ENCODE peak calls at places on chromosomes 12 and 14, in six cellular contexts. One of them, this sample, is unnamed. For H3K4me1, the result is how much of the 10 kb centered on the place peaks cover.

GRCh38 chr14:69708586-69709169 is 58.3 kb upstream of the SRSF5 start:
- DNase-seq in CD8-positive, alpha-beta T cell: no peak
- DNase-seq in IMR-90: no peak
- DNase-seq in spleen: no peak
- DNase-seq in effector memory CD4-positive, alpha-beta T cell: no peak
- DNase-seq in transverse colon: peak
- DNase-seq in this sample: peak

GRCh38 chr12:7608184-7608911 is 57.4 kb downstream of the APOBEC1 start:
- DNase-seq in CD8-positive, alpha-beta T cell: no peak
- DNase-seq in IMR-90: no peak
- DNase-seq in spleen: peak
- DNase-seq in effector memory CD4-positive, alpha-beta T cell: no peak
- DNase-seq in transverse colon: no peak
- DNase-seq in this sample: no peak

GRCh38 chr14:104967414-104968152 is 10.6 kb downstream of the AHNAK2 start:
- DNase-seq in CD8-positive, alpha-beta T cell: no peak
- DNase-seq in IMR-90: no peak
- DNase-seq in spleen: peak
- DNase-seq in effector memory CD4-positive, alpha-beta T cell: no peak
- DNase-seq in transverse colon: no peak
- DNase-seq in this sample: peak

GRCh38 chr14:99708449-99708848 is 24.4 kb downstream of the CYP46A1 start:
- DNase-seq in CD8-positive, alpha-beta T cell: no peak
- DNase-seq in IMR-90: no peak
- DNase-seq in spleen: no peak
- DNase-seq in effector memory CD4-positive, alpha-beta T cell: no peak
- DNase-seq in transverse colon: no peak
- DNase-seq in this sample: no peak

GRCh38 chr12:2664721-2665577 is 129.8 kb upstream of the FKBP4 start:
- DNase-seq in CD8-positive, alpha-beta T cell: no peak
- DNase-seq in IMR-90: no peak
- DNase-seq in spleen: peak
- DNase-seq in effector memory CD4-positive, alpha-beta T cell: no peak
- DNase-seq in transverse colon: no peak
- DNase-seq in this sample: peak

GRCh38 chr14:74609721-74610120 is 2.3 kb downstream of the LTBP2 start:
- DNase-seq in CD8-positive, alpha-beta T cell: no peak
- DNase-seq in IMR-90: peak
- DNase-seq in spleen: no peak
- DNase-seq in effector memory CD4-positive, alpha-beta T cell: no peak
- DNase-seq in transverse colon: no peak
- DNase-seq in this sample: no peak

GRCh38 chr14:22497671-22498093 is 91.3 kb downstream of the DAD1 start:
- DNase-seq in CD8-positive, alpha-beta T cell: no peak
- DNase-seq in IMR-90: no peak
- DNase-seq in spleen: no peak
- DNase-seq in effector memory CD4-positive, alpha-beta T cell: no peak
- DNase-seq in transverse colon: no peak
- DNase-seq in this sample: no peak

GRCh38 chr12:28265435-28266042 is 75.3 kb downstream of the CCDC91 start:
- DNase-seq in CD8-positive, alpha-beta T cell: no peak
- DNase-seq in IMR-90: no peak
- DNase-seq in spleen: no peak
- DNase-seq in effector memory CD4-positive, alpha-beta T cell: no peak
- DNase-seq in transverse colon: no peak
- DNase-seq in this sample: no peak

GRCh38 chr12:10497602-10498001 is 8.1 kb upstream of the EIF2S3B start:
- DNase-seq in CD8-positive, alpha-beta T cell: peak
- DNase-seq in IMR-90: no peak
- DNase-seq in spleen: peak
- DNase-seq in effector memory CD4-positive, alpha-beta T cell: no peak
- DNase-seq in transverse colon: no peak
- DNase-seq in this sample: no peak

GRCh38 chr14:100608064-100608463 is 20.8 kb upstream of the BEGAIN start:
- DNase-seq in CD8-positive, alpha-beta T cell: no peak
- DNase-seq in IMR-90: no peak
- DNase-seq in spleen: no peak
- DNase-seq in effector memory CD4-positive, alpha-beta T cell: no peak
- DNase-seq in transverse colon: no peak
- DNase-seq in this sample: no peak

GRCh38 chr14:56809262-56810215 is 740 bp downstream of the OTX2 start:
- DNase-seq in CD8-positive, alpha-beta T cell: no peak
- DNase-seq in IMR-90: no peak
- DNase-seq in spleen: no peak
- DNase-seq in effector memory CD4-positive, alpha-beta T cell: no peak
- DNase-seq in transverse colon: no peak
- DNase-seq in this sample: peak

GRCh38 chr12:84497819-84498218 is 414.8 kb downstream of the SLC6A15 start:
- DNase-seq in CD8-positive, alpha-beta T cell: no peak
- DNase-seq in IMR-90: no peak
- DNase-seq in spleen: no peak
- DNase-seq in effector memory CD4-positive, alpha-beta T cell: no peak
- DNase-seq in transverse colon: no peak
- DNase-seq in this sample: no peak

GRCh38 chr14:50943261-50943942 is 881 bp downstream of the PYGL start:
- DNase-seq in CD8-positive, alpha-beta T cell: no peak
- DNase-seq in IMR-90: peak
- DNase-seq in spleen: peak
- DNase-seq in effector memory CD4-positive, alpha-beta T cell: no peak
- DNase-seq in transverse colon: peak
- DNase-seq in this sample: peak

GRCh38 chr12:22656835-22657234 is 31.9 kb downstream of the ETNK1 start:
- DNase-seq in CD8-positive, alpha-beta T cell: no peak
- DNase-seq in IMR-90: no peak
- DNase-seq in spleen: no peak
- DNase-seq in effector memory CD4-positive, alpha-beta T cell: no peak
- DNase-seq in transverse colon: no peak
- DNase-seq in this sample: no peak

GRCh38 chr14:91321131-91321530 is 76.6 kb upstream of the GPR68 start:
- DNase-seq in CD8-positive, alpha-beta T cell: no peak
- DNase-seq in IMR-90: no peak
- DNase-seq in spleen: peak
- DNase-seq in effector memory CD4-positive, alpha-beta T cell: no peak
- DNase-seq in transverse colon: no peak
- DNase-seq in this sample: no peak

GRCh38 chr14:91322623-91323022 is 78.1 kb upstream of the GPR68 start:
- DNase-seq in CD8-positive, alpha-beta T cell: no peak
- DNase-seq in IMR-90: no peak
- DNase-seq in spleen: no peak
- DNase-seq in effector memory CD4-positive, alpha-beta T cell: no peak
- DNase-seq in transverse colon: no peak
- DNase-seq in this sample: no peak

GRCh38 chr14:91323671-91324605 is 79.4 kb upstream of the GPR68 start:
- DNase-seq in CD8-positive, alpha-beta T cell: peak
- DNase-seq in IMR-90: peak
- DNase-seq in spleen: peak
- DNase-seq in effector memory CD4-positive, alpha-beta T cell: peak
- DNase-seq in transverse colon: peak
- DNase-seq in this sample: peak

GRCh38 chr14:91324606-91324950 is 80.1 kb upstream of the GPR68 start:
- DNase-seq in CD8-positive, alpha-beta T cell: no peak
- DNase-seq in IMR-90: no peak
- DNase-seq in spleen: peak
- DNase-seq in effector memory CD4-positive, alpha-beta T cell: no peak
- DNase-seq in transverse colon: no peak
- DNase-seq in this sample: no peak

GRCh38 chr14:91323031-91323430 is 78.5 kb upstream of the GPR68 start:
- DNase-seq in CD8-positive, alpha-beta T cell: no peak
- DNase-seq in IMR-90: no peak
- DNase-seq in spleen: peak
- DNase-seq in effector memory CD4-positive, alpha-beta T cell: no peak
- DNase-seq in transverse colon: no peak
- DNase-seq in this sample: no peak
- H3K4me1 ChIP-seq in CD8-positive, alpha-beta T cell: half or more
- H3K4me1 ChIP-seq in IMR-90: under half
- H3K4me1 ChIP-seq in spleen: under half
- H3K4me1 ChIP-seq in effector memory CD4-positive, alpha-beta T cell: under half
- H3K4me1 ChIP-seq in transverse colon: under half
- H3K4me1 ChIP-seq in this sample: under half

GRCh38 chr14:95026851-95027463 is 130.4 kb downstream of the DICER1 start:
- DNase-seq in CD8-positive, alpha-beta T cell: no peak
- DNase-seq in IMR-90: no peak
- DNase-seq in spleen: no peak
- DNase-seq in effector memory CD4-positive, alpha-beta T cell: no peak
- DNase-seq in transverse colon: no peak
- DNase-seq in this sample: no peak

GRCh38 chr14:95023886-95024285 is 133.4 kb downstream of the DICER1 start:
- DNase-seq in CD8-positive, alpha-beta T cell: no peak
- DNase-seq in IMR-90: peak
- DNase-seq in spleen: no peak
- DNase-seq in effector memory CD4-positive, alpha-beta T cell: no peak
- DNase-seq in transverse colon: no peak
- DNase-seq in this sample: no peak

GRCh38 chr14:95025218-95025617 is 132.1 kb downstream of the DICER1 start:
- DNase-seq in CD8-positive, alpha-beta T cell: no peak
- DNase-seq in IMR-90: no peak
- DNase-seq in spleen: no peak
- DNase-seq in effector memory CD4-positive, alpha-beta T cell: no peak
- DNase-seq in transverse colon: no peak
- DNase-seq in this sample: no peak

GRCh38 chr14:95024380-95024779 is 132.9 kb downstream of the DICER1 start:
- DNase-seq in CD8-positive, alpha-beta T cell: no peak
- DNase-seq in IMR-90: no peak
- DNase-seq in spleen: no peak
- DNase-seq in effector memory CD4-positive, alpha-beta T cell: no peak
- DNase-seq in transverse colon: no peak
- DNase-seq in this sample: no peak

GRCh38 chr14:95025941-95026340 is 131.4 kb downstream of the DICER1 start:
- DNase-seq in CD8-positive, alpha-beta T cell: no peak
- DNase-seq in IMR-90: no peak
- DNase-seq in spleen: no peak
- DNase-seq in effector memory CD4-positive, alpha-beta T cell: no peak
- DNase-seq in transverse colon: no peak
- DNase-seq in this sample: no peak
- H3K27ac ChIP-seq in CD8-positive, alpha-beta T cell: no peak
- H3K27ac ChIP-seq in IMR-90: no peak
- H3K27ac ChIP-seq in spleen: no peak
- H3K27ac ChIP-seq in effector memory CD4-positive, alpha-beta T cell: no peak
- H3K27ac ChIP-seq in transverse colon: no peak
- H3K27ac ChIP-seq in this sample: no peak

DNA sequence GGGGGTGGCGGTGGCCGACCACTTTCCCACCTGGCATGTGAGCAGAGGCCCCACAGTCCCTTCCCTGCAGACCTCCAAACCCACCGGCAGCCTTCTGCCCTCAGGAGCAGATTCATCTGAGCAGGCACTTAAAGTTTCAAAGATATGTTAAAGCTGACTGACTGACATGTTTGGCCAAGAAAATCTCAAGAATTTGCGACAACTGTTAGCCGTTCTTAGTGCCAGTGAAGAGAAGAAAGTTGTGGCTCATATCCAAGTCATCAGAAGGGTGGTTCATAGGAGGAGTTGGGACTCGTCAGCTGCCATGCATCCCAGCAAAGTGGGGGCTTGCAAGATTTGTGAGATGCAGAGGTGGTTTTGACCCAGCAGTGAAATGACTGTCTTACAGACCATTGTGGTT is 27.2 kb downstream of the ELK3 start:
- DNase-seq in CD8-positive, alpha-beta T cell: no peak
- DNase-seq in IMR-90: no peak
- DNase-seq in spleen: no peak
- DNase-seq in effector memory CD4-positive, alpha-beta T cell: no peak
- DNase-seq in transverse colon: no peak
- DNase-seq in this sample: no peak
- H3K4me1 ChIP-seq in CD8-positive, alpha-beta T cell: under half
- H3K4me1 ChIP-seq in IMR-90: under half
- H3K4me1 ChIP-seq in spleen: under half
- H3K4me1 ChIP-seq in effector memory CD4-positive, alpha-beta T cell: under half
- H3K4me1 ChIP-seq in transverse colon: under half
- H3K4me1 ChIP-seq in this sample: under half

GRCh38 chr12:109116611-109116949 is 193 bp downstream of the ACACB start:
- DNase-seq in CD8-positive, alpha-beta T cell: no peak
- DNase-seq in IMR-90: no peak
- DNase-seq in spleen: peak
- DNase-seq in effector memory CD4-positive, alpha-beta T cell: no peak
- DNase-seq in transverse colon: no peak
- DNase-seq in this sample: no peak
- H3K27ac ChIP-seq in CD8-positive, alpha-beta T cell: no peak
- H3K27ac ChIP-seq in IMR-90: no peak
- H3K27ac ChIP-seq in spleen: no peak
- H3K27ac ChIP-seq in effector memory CD4-positive, alpha-beta T cell: no peak
- H3K27ac ChIP-seq in transverse colon: peak
- H3K27ac ChIP-seq in this sample: no peak

This sample was measured in endodermal cell.